ENCODE peak calls at places on chromosome 21, in four cellular contexts. T is central memory CD4-positive, alpha-beta T cell; W is GM12891; D is breast epithelium. J is an unnamed sample.

GRCh38 chr21:41957991-41958766 is 4.4 kb upstream of the C2CD2 start:
- DNase-seq in T (no peak), W (no peak), D (peak), J (no peak)

GRCh38 chr21:34632498-34632897 is 17.6 kb upstream of the RCAN1 start:
- DNase-seq in T (no peak), W (no peak), D (no peak), J (no peak)

GRCh38 chr21:44531606-44532128 is 8.3 kb downstream of the KRTAP10-1 start:
- DNase-seq in T (no peak), W (no peak), D (no peak), J (no peak)

GRCh38 chr21:31282095-31282709 is 61.9 kb downstream of the TIAM1 start:
- DNase-seq in T (no peak), W (no peak), D (no peak), J (no peak)

GRCh38 chr21:26421724-26422123 is 151.4 kb downstream of the CYYR1 start:
- DNase-seq in T (no peak), W (no peak), D (no peak), J (no peak)

GRCh38 chr21:43930074-43930847 is 65.2 kb downstream of the AGPAT3 start:
- DNase-seq in T (no peak), W (no peak), D (no peak), J (no peak)

GRCh38 chr21:37546299-37546908 is 179.8 kb downstream of the DYRK1A start:
- DNase-seq in T (no peak), W (no peak), D (no peak), J (no peak)

GRCh38 chr21:35226302-35226701 is 177.2 kb upstream of the RUNX1 start:
- DNase-seq in T (no peak), W (no peak), D (peak), J (no peak)

GRCh38 chr21:37688952-37689659 is 227.2 kb downstream of the KCNJ6 start:
- DNase-seq in T (no peak), W (no peak), D (no peak), J (no peak)

GRCh38 chr21:35850542-35851103 is 209.7 kb downstream of the SETD4 start:
- DNase-seq in T (no peak), W (no peak), D (no peak), J (no peak)

GRCh38 chr21:43716376-43717165 is 2.4 kb upstream of the PDXK start:
- DNase-seq in T (no peak), W (no peak), D (no peak), J (no peak)

GRCh38 chr21:25515484-25516405 is 91.5 kb downstream of the MRPL39 start:
- DNase-seq in T (no peak), W (no peak), D (no peak), J (no peak)

GRCh38 chr21:35503646-35504045 is 454.5 kb upstream of the RUNX1 start:
- DNase-seq in T (peak), W (no peak), D (no peak), J (no peak)

GRCh38 chr21:19810779-19811178 is 1187.4 kb upstream of the NCAM2 start:
- DNase-seq in T (no peak), W (no peak), D (no peak), J (no peak)

GRCh38 chr21:46253610-46254124 is 25.1 kb upstream of the LSS start:
- DNase-seq in T (peak), W (no peak), D (no peak), J (no peak)

GRCh38 chr21:44259082-44259705 is 2.5 kb downstream of the DNMT3L start:
- DNase-seq in T (no peak), W (no peak), D (no peak), J (no peak)

GRCh38 chr21:33067457-33067856 is 2.5 kb upstream of the OLIG1 start:
- DNase-seq in T (no peak), W (no peak), D (no peak), J (no peak)

GRCh38 chr21:29219165-29219770 is 79.5 kb upstream of the BACH1 start:
- DNase-seq in T (no peak), W (no peak), D (no peak), J (no peak)

GRCh38 chr21:21688877-21689276 is 690.7 kb downstream of the NCAM2 start:
- DNase-seq in T (no peak), W (no peak), D (no peak), J (peak)

GRCh38 chr21:46001821-46002681 is 20.5 kb downstream of the COL6A1 start:
- DNase-seq in T (no peak), W (no peak), D (peak), J (no peak)

GRCh38 chr21:41167348-41168342 is at the start of gene BACE2:
- DNase-seq in T (no peak), W (peak), D (peak), J (peak)

GRCh38 chr21:46295996-46296752 is 10.0 kb downstream of the YBEY start:
- DNase-seq in T (no peak), W (no peak), D (peak), J (no peak)

GRCh38 chr21:26948194-26948593 is 18.7 kb downstream of the ADAMTS5 start:
- DNase-seq in T (no peak), W (no peak), D (no peak), J (no peak)

GRCh38 chr21:34743831-34744230 is 75.0 kb downstream of the CLIC6 start:
- DNase-seq in T (no peak), W (no peak), D (peak), J (no peak)

GRCh38 chr21:25425156-25425555 is 182.1 kb downstream of the MRPL39 start:
- DNase-seq in T (no peak), W (no peak), D (no peak), J (no peak)

J was measured in NT2/D1.